ENCODE peak calls at places on chromosomes 11 and 22, in nine cellular contexts. K is neural crest cell; M is lower lobe of right lung; A is GF-D8; F is cardiac fibroblast; H is cortex of kidney; V is C1 segment of cervical spinal cord; X is activated CD4-positive, CD25-positive, alpha-beta regulatory T cell treated with anti-CD3 and anti-CD28 coated beads, Interleukin-2, amount 50 U/mL, for 16 hours; B is stimulated activated CD8-positive, alpha-beta memory T cell treated with anti-CD3 and anti-CD28 coated beads, Interleukin-7, amount 100 ng/mL, for 1 hour. N is an unnamed sample.

GRCh38 chr11:123434262-123434661 is 4.2 kb downstream of the GRAMD1B start:
- DNase-seq in K (no peak), B (no peak), X (no peak), H (no peak), M (no peak), F (no peak), A (no peak), V (no peak), N (no peak)

GRCh38 chr22:24066260-24066659 is 55.2 kb downstream of the CABIN1 start:
- DNase-seq in F (no peak), A (no peak), X (no peak), K (no peak), M (no peak), V (no peak), H (no peak), B (no peak), N (peak)

GRCh38 chr11:61752117-61752924 is at the start of gene MYRF:
- DNase-seq in H (no peak), A (no peak), F (peak), B (peak), K (peak), M (peak), V (no peak), X (no peak), N (peak)

GRCh38 chr11:90219438-90219837 is 3.4 kb downstream of the CHORDC1 start:
- DNase-seq in X (no peak), A (no peak), B (no peak), V (no peak), F (no peak), K (no peak), H (no peak), M (no peak), N (no peak)

GRCh38 chr22:20406686-20407408 is 12.9 kb downstream of the ZNF74 start:
- DNase-seq in M (no peak), A (no peak), F (no peak), B (no peak), K (no peak), X (no peak), H (no peak), V (no peak), N (peak)

GRCh38 chr11:104588975-104589374 is 309.3 kb downstream of the CASP12 start:
- DNase-seq in H (no peak), K (no peak), M (no peak), X (no peak), F (peak), A (no peak), B (no peak), V (no peak), N (no peak)

GRCh38 chr11:44470849-44471248 is 94.6 kb upstream of the CD82 start:
- DNase-seq in X (no peak), V (no peak), K (no peak), H (no peak), B (no peak), F (no peak), A (no peak), M (no peak), N (no peak)

GRCh38 chr11:128189823-128190222 is 397.5 kb downstream of the ETS1 start:
- DNase-seq in M (no peak), V (no peak), A (no peak), H (no peak), F (no peak), B (no peak), X (no peak), K (no peak), N (no peak)

GRCh38 chr22:50082961-50083461 is 2.2 kb downstream of the MLC1 start:
- DNase-seq in M (no peak), V (no peak), A (no peak), H (no peak), K (no peak), B (no peak), F (no peak), X (no peak), N (peak)

GRCh38 chr22:17056058-17056457 is 28.7 kb upstream of the IL17RA start:
- DNase-seq in M (no peak), B (no peak), V (no peak), F (no peak), K (no peak), H (no peak), X (no peak), A (no peak), N (no peak)

GRCh38 chr22:42050641-42051040 is 20.0 kb downstream of the NAGA start:
- DNase-seq in M (no peak), A (no peak), B (no peak), K (no peak), H (no peak), V (no peak), F (no peak), X (no peak), N (no peak)

GRCh38 chr11:45041556-45041955 is 90.9 kb upstream of the TP53I11 start:
- DNase-seq in H (no peak), A (no peak), B (no peak), X (no peak), F (no peak), V (no peak), K (no peak), M (no peak), N (no peak)

GRCh38 chr22:27149886-27150529 is 492.6 kb downstream of the MIAT start:
- DNase-seq in X (no peak), B (no peak), V (no peak), M (no peak), K (no peak), H (no peak), F (peak), A (no peak), N (no peak)

GRCh38 chr11:17633279-17633986 is 85.9 kb upstream of the MYOD1 start:
- DNase-seq in M (no peak), V (no peak), B (no peak), K (no peak), X (no peak), H (no peak), F (no peak), A (no peak), N (no peak)

GRCh38 chr11:8098361-8098760 is 17.4 kb downstream of the TUB start:
- DNase-seq in B (no peak), V (no peak), A (no peak), H (no peak), X (no peak), M (no peak), K (no peak), F (peak), N (peak)

GRCh38 chr11:92322225-92322624 is 97.6 kb downstream of the FAT3 start:
- DNase-seq in X (no peak), F (peak), H (no peak), A (no peak), B (no peak), K (no peak), M (no peak), V (no peak), N (peak)

GRCh38 chr11:75467881-75468280 is 34.9 kb upstream of the KLHL35 start:
- DNase-seq in M (peak), H (no peak), V (no peak), X (no peak), A (no peak), K (no peak), F (no peak), B (no peak), N (no peak)

GRCh38 chr11:123597859-123598258 is 56.6 kb downstream of the SCN3B start:
- DNase-seq in B (no peak), M (no peak), V (no peak), A (no peak), F (no peak), H (no peak), K (no peak), X (no peak), N (no peak)

GRCh38 chr11:117657801-117658200 is 139.2 kb downstream of the DSCAML1 start:
- DNase-seq in M (no peak), A (no peak), V (peak), B (no peak), H (no peak), X (no peak), K (no peak), F (no peak), N (no peak)

GRCh38 chr11:102269927-102270326 is 47.4 kb upstream of the BIRC3 start:
- DNase-seq in A (no peak), H (no peak), B (no peak), X (no peak), V (no peak), K (no peak), M (no peak), F (no peak), N (peak)

GRCh38 chr22:19855504-19856409 is 1.1 kb upstream of the GNB1L start:
- DNase-seq in X (no peak), K (no peak), H (no peak), F (peak), B (no peak), A (peak), M (peak), V (no peak), N (peak)

GRCh38 chr11:90491466-90491865 is 268.6 kb upstream of the CHORDC1 start:
- DNase-seq in X (no peak), K (no peak), F (no peak), A (no peak), M (no peak), B (no peak), V (no peak), H (no peak), N (no peak)

GRCh38 chr11:35541621-35542375 is 16.4 kb upstream of the PAMR1 start:
- DNase-seq in A (no peak), M (no peak), H (no peak), F (peak), V (no peak), K (no peak), B (no peak), X (no peak), N (no peak)

GRCh38 chr22:46744581-46744980 is 6.5 kb upstream of the CERK start:
- DNase-seq in F (no peak), H (no peak), K (no peak), B (no peak), M (no peak), X (no peak), A (no peak), V (no peak), N (no peak)

GRCh38 chr11:1202154-1202775 is 20.6 kb upstream of the MUC5B start:
- DNase-seq in M (peak), K (no peak), F (no peak), X (no peak), A (no peak), B (no peak), V (no peak), H (no peak), N (peak)

GRCh38 chr11:89175796-89176195 is 1.9 kb upstream of the TYR start:
- DNase-seq in V (no peak), X (no peak), B (no peak), H (no peak), K (no peak), M (no peak), F (no peak), A (no peak), N (no peak)

GRCh38 chr11:3147257-3147619 is 17.9 kb downstream of the OSBPL5 start:
- DNase-seq in M (no peak), F (no peak), A (no peak), X (no peak), B (no peak), K (no peak), H (no peak), V (no peak), N (peak)

GRCh38 chr22:43859621-43860020 is 2.7 kb downstream of the SULT4A1 start:
- DNase-seq in B (no peak), A (no peak), X (no peak), H (no peak), F (no peak), V (no peak), M (no peak), K (no peak), N (no peak)

GRCh38 chr11:110251837-110252236 is 44.6 kb downstream of the RDX start:
- DNase-seq in F (peak), K (no peak), X (no peak), V (no peak), A (no peak), B (no peak), H (no peak), M (no peak), N (peak)

GRCh38 chr11:8036002-8036802 is 44.8 kb upstream of the TUB start:
- DNase-seq in V (no peak), K (no peak), F (no peak), X (no peak), H (no peak), A (no peak), M (no peak), B (no peak), N (no peak)

GRCh38 chr22:49240016-49240380 is 587.7 kb downstream of the BRD1 start:
- DNase-seq in A (no peak), X (no peak), M (no peak), B (no peak), F (no peak), H (no peak), K (no peak), V (no peak), N (no peak)

GRCh38 chr11:1047576-1048156 is 11.1 kb upstream of the MUC6 start:
- DNase-seq in V (no peak), M (no peak), X (no peak), B (no peak), H (no peak), F (no peak), K (no peak), A (no peak), N (no peak)

GRCh38 chr11:77101043-77101537 is 1.6 kb upstream of the OMP start:
- DNase-seq in F (peak), B (no peak), A (no peak), K (no peak), M (peak), V (no peak), X (no peak), H (no peak), N (peak)

GRCh38 chr11:3609416-3610265 is 32.2 kb downstream of the ART5 start:
- DNase-seq in M (no peak), X (no peak), A (no peak), K (peak), V (no peak), F (peak), B (no peak), H (no peak), N (peak)

GRCh38 chr11:119493712-119494111 is 70.7 kb upstream of the THY1 start:
- DNase-seq in K (no peak), H (no peak), V (no peak), M (no peak), F (no peak), B (no peak), X (no peak), A (no peak), N (peak)

GRCh38 chr11:20599424-20600346 is at the start of gene SLC6A5:
- DNase-seq in F (peak), K (peak), X (no peak), A (no peak), M (no peak), V (no peak), B (no peak), H (no peak), N (peak)